ENCODE peak calls at places on chromosome 21, in five cellular contexts. G is substantia nigra, W is NCI-H226, Q is lower leg skin, C is EH. L is an unnamed sample.

GRCh38 chr21:45618287-45618686 is 25.2 kb upstream of the PCBP3 start:
- DNase-seq in Q (peak), W (no peak), C (peak), G (no peak), L (no peak)

GRCh38 chr21:32727478-32727727 is 410 bp downstream of the SYNJ1 start:
- DNase-seq in W (no peak), Q (peak), G (no peak), C (no peak), L (no peak)

GRCh38 chr21:45208627-45208951 is 79.1 kb downstream of the POFUT2 start:
- DNase-seq in C (peak), Q (no peak), G (no peak), W (peak), L (no peak)

GRCh38 chr21:44836666-44837471 is 19.0 kb upstream of the SUMO3 start:
- DNase-seq in Q (no peak), G (no peak), C (peak), W (no peak), L (no peak)

GRCh38 chr21:41615613-41616012 is 107.7 kb upstream of the TMPRSS2 start:
- DNase-seq in Q (no peak), G (no peak), W (peak), C (peak), L (peak)

GRCh38 chr21:34530264-34530663 is 18.3 kb upstream of the KCNE1 start:
- DNase-seq in G (no peak), W (peak), Q (no peak), C (peak), L (no peak)

GRCh38 chr21:38384675-38385074 is 113.6 kb downstream of the ERG start:
- DNase-seq in W (no peak), Q (no peak), G (no peak), C (no peak), L (no peak)

GRCh38 chr21:41821756-41822431 is 55.0 kb upstream of the RIPK4 start:
- DNase-seq in Q (peak), W (no peak), C (no peak), G (no peak), L (no peak)

GRCh38 chr21:45459171-45460010 is 54.4 kb downstream of the COL18A1 start:
- DNase-seq in Q (no peak), G (no peak), C (no peak), W (no peak), L (no peak)

GRCh38 chr21:39715804-39716397 is 29.1 kb upstream of the IGSF5 start:
- DNase-seq in G (no peak), Q (peak), C (peak), W (no peak), L (no peak)

GRCh38 chr21:36282568-36283230 is 37.3 kb upstream of the MORC3 start:
- DNase-seq in W (no peak), C (peak), G (no peak), Q (no peak), L (no peak)

GRCh38 chr21:26437326-26438009 is 135.6 kb downstream of the CYYR1 start:
- DNase-seq in Q (no peak), W (peak), C (peak), G (no peak), L (peak)

GRCh38 chr21:16241021-16241420 is 511.2 kb downstream of the USP25 start:
- DNase-seq in G (no peak), Q (no peak), C (no peak), W (no peak), L (no peak)

GRCh38 chr21:37532868-37533780 is 166.6 kb downstream of the DYRK1A start:
- DNase-seq in C (peak), Q (no peak), W (peak), G (no peak), L (peak)

GRCh38 chr21:34582506-34583150 is 32.3 kb downstream of the RCAN1 start:
- DNase-seq in W (peak), Q (no peak), C (peak), G (no peak), L (peak)